ENCODE peak calls at places on chromosomes 12 and 14, in eight cellular contexts. S is Caco-2, O is PC-3, Q is fibroblast of lung, X is epithelial cell of esophagus, K is pancreas, L is AG10803, F is BE2C. D is an unnamed sample.

GRCh38 chr14:76955575-76956252 is 72.8 kb downstream of the IRF2BPL start:
- DNase-seq in K (no peak), F (peak), Q (peak), X (peak), S (no peak), L (peak), O (peak), D (peak)

GRCh38 chr12:27979145-27979544 is 6.6 kb upstream of the PTHLH start:
- DNase-seq in Q (no peak), X (no peak), F (no peak), L (peak), O (peak), S (no peak), K (no peak), D (no peak)

GRCh38 chr12:29611906-29612305 is 114.4 kb upstream of the OVCH1 start:
- DNase-seq in O (no peak), S (no peak), F (no peak), L (no peak), K (no peak), Q (peak), X (no peak), D (peak)

GRCh38 chr14:52079239-52079956 is 10.5 kb upstream of the NID2 start:
- DNase-seq in F (no peak), K (no peak), L (peak), Q (no peak), S (peak), X (peak), O (peak), D (peak)

GRCh38 chr14:86766469-86766868 is 1226.5 kb downstream of the GALC start:
- DNase-seq in K (no peak), S (no peak), Q (peak), X (peak), L (no peak), O (no peak), F (no peak), D (peak)

GRCh38 chr12:109606261-109607028 is 32.9 kb downstream of the MVK start:
- DNase-seq in F (peak), Q (no peak), S (peak), X (no peak), L (no peak), O (no peak), K (no peak), D (no peak)

GRCh38 chr14:65501328-65501727 is 88.8 kb downstream of the FUT8 start:
- DNase-seq in O (no peak), Q (no peak), S (no peak), K (no peak), F (no peak), L (no peak), X (no peak), D (no peak)

GRCh38 chr12:69254857-69255256 is 15.5 kb downstream of the CPSF6 start:
- DNase-seq in Q (no peak), L (no peak), O (no peak), K (no peak), F (no peak), S (no peak), X (peak), D (no peak)

GRCh38 chr14:71103662-71104484 is 196.6 kb downstream of the PCNX1 start:
- DNase-seq in O (peak), X (peak), K (no peak), Q (peak), F (peak), S (peak), L (peak), D (peak)

GRCh38 chr14:54002653-54003052 is 46.0 kb upstream of the BMP4 start:
- DNase-seq in K (no peak), Q (no peak), X (no peak), S (no peak), L (peak), F (no peak), O (no peak), D (peak)

GRCh38 chr12:14910090-14910915 is 24.6 kb upstream of the MGP start:
- DNase-seq in K (no peak), O (peak), F (no peak), X (peak), Q (no peak), L (no peak), S (no peak), D (no peak)

GRCh38 chr12:103915306-103915705 is 14.9 kb upstream of the HSP90B1 start:
- DNase-seq in Q (peak), L (no peak), X (no peak), F (no peak), S (no peak), O (no peak), K (no peak), D (no peak)

GRCh38 chr12:30622509-30622908 is 73.2 kb downstream of the IPO8 start:
- DNase-seq in O (peak), F (no peak), K (no peak), Q (peak), S (no peak), X (peak), L (peak), D (peak)

GRCh38 chr14:100534528-100535286 is 52.5 kb downstream of the BEGAIN start:
- DNase-seq in X (no peak), F (peak), K (peak), S (no peak), L (no peak), Q (no peak), O (no peak), D (no peak)

GRCh38 chr14:64768401-64769095 is 64.3 kb downstream of the PLEKHG3 start:
- DNase-seq in K (no peak), S (no peak), O (no peak), L (no peak), F (no peak), X (no peak), Q (no peak), D (no peak)

GRCh38 chr12:93645702-93646101 is 31.5 kb upstream of the CRADD start:
- DNase-seq in O (peak), K (no peak), X (peak), S (no peak), L (peak), F (no peak), Q (peak), D (peak)

GRCh38 chr12:109734219-109735000 is 20.8 kb downstream of the FAM222A start:
- DNase-seq in L (no peak), X (peak), F (peak), O (no peak), S (no peak), K (peak), Q (no peak), D (no peak)

GRCh38 chr12:75603475-75603874 is 92.1 kb upstream of the KRR1 start:
- DNase-seq in Q (no peak), L (peak), X (no peak), F (no peak), S (no peak), O (no peak), K (no peak), D (no peak)

GRCh38 chr14:55389330-55389729 is 22.3 kb downstream of the ATG14 start:
- DNase-seq in K (no peak), S (no peak), O (peak), F (no peak), Q (peak), L (peak), X (no peak), D (peak)

GRCh38 chr12:31118831-31119530 is 45.3 kb downstream of the DDX11 start:
- DNase-seq in Q (peak), F (no peak), O (no peak), L (no peak), K (peak), S (peak), X (peak), D (no peak)

GRCh38 chr12:50509009-50509663 is 4.4 kb downstream of the DIP2B start:
- DNase-seq in K (no peak), Q (no peak), F (no peak), O (peak), S (peak), X (peak), L (no peak), D (no peak)

GRCh38 chr14:94129758-94130414 is 482 bp upstream of the IFI27L2 start:
- DNase-seq in F (no peak), K (no peak), S (no peak), Q (peak), O (peak), X (peak), L (peak), D (peak)

GRCh38 chr14:105013150-105013787 is 7.6 kb downstream of the CDCA4 start:
- DNase-seq in F (peak), K (no peak), X (no peak), S (no peak), L (peak), O (no peak), Q (no peak), D (no peak)

GRCh38 chr14:94500264-94500663 is 9.0 kb downstream of the SERPINA12 start:
- DNase-seq in K (no peak), O (no peak), F (no peak), S (no peak), Q (no peak), L (no peak), X (no peak), D (no peak)

GRCh38 chr12:109551108-109551507 is 22.2 kb downstream of the MMAB start:
- DNase-seq in X (no peak), L (no peak), K (no peak), O (no peak), S (no peak), Q (no peak), F (no peak), D (no peak)

GRCh38 chr12:79547044-79547734 is 143.6 kb downstream of the PAWR start:
- DNase-seq in O (peak), Q (no peak), X (peak), L (peak), K (no peak), S (peak), F (no peak), D (peak)

GRCh38 chr12:67223225-67223624 is 45.9 kb upstream of the CAND1 start:
- DNase-seq in F (no peak), L (no peak), X (no peak), Q (no peak), S (no peak), O (no peak), K (no peak), D (no peak)

GRCh38 chr14:85934123-85934885 is 404.4 kb downstream of the FLRT2 start:
- DNase-seq in K (no peak), X (peak), Q (peak), L (peak), F (peak), S (peak), O (peak), D (peak)

GRCh38 chr14:51554339-51554920 is 97.3 kb upstream of the FRMD6 start:
- DNase-seq in K (no peak), L (peak), O (peak), F (no peak), S (no peak), Q (peak), X (no peak), D (peak)

GRCh38 chr12:109549613-109550309 is 23.5 kb downstream of the MMAB start:
- DNase-seq in X (no peak), F (no peak), Q (no peak), S (no peak), O (no peak), K (no peak), L (no peak), D (no peak)

GRCh38 chr12:53465679-53466078 is 13.8 kb downstream of the PCBP2 start:
- DNase-seq in S (no peak), K (no peak), Q (no peak), F (no peak), O (no peak), X (no peak), L (no peak), D (no peak)

GRCh38 chr14:30681752-30682355 is 59.7 kb downstream of the SCFD1 start:
- DNase-seq in F (no peak), X (peak), L (no peak), K (no peak), O (peak), Q (peak), S (no peak), D (peak)
- TF ChIP-seq CTCF in F (peak), X (peak), L (peak), K (no peak), O (peak), Q (peak), S (no peak), D (peak)

GRCh38 chr14:83044001-83044400 is 1510.3 kb upstream of the SEL1L start:
- DNase-seq in O (no peak), X (peak), L (no peak), S (no peak), Q (no peak), F (no peak), K (no peak), D (no peak)

GRCh38 chr14:83042858-83043257 is 1509.2 kb upstream of the SEL1L start:
- DNase-seq in K (no peak), X (no peak), L (no peak), Q (no peak), O (no peak), S (no peak), F (no peak), D (no peak)

GRCh38 chr14:83041224-83041623 is 1507.6 kb upstream of the SEL1L start:
- DNase-seq in Q (no peak), S (no peak), K (no peak), O (no peak), L (no peak), X (no peak), F (no peak), D (no peak)
- H3K4me3 ChIP-seq in Q (no peak), S (no peak), K (no peak), O (no peak), L (no peak), X (no peak), F (no peak), D (no peak)

GRCh38 chr14:23542261-23542660 is 9.3 kb downstream of the ZFHX2 start:
- DNase-seq in X (no peak), K (no peak), Q (no peak), O (no peak), F (no peak), L (no peak), S (no peak), D (no peak)

GRCh38 chr14:23538049-23538718 is 13.4 kb downstream of the ZFHX2 start:
- DNase-seq in O (no peak), X (no peak), Q (no peak), L (no peak), F (no peak), S (no peak), K (no peak), D (no peak)

GRCh38 chr14:23539209-23539866 is 12.2 kb downstream of the ZFHX2 start:
- DNase-seq in S (peak), L (no peak), F (peak), O (peak), X (peak), K (no peak), Q (peak), D (peak)

GRCh38 chr14:23538785-23539184 is 12.8 kb downstream of the ZFHX2 start:
- DNase-seq in Q (peak), X (peak), K (no peak), S (no peak), O (no peak), F (no peak), L (peak), D (no peak)

GRCh38 chr14:23539867-23540469 is 11.6 kb downstream of the ZFHX2 start:
- DNase-seq in F (no peak), S (no peak), X (no peak), K (no peak), L (no peak), O (no peak), Q (no peak), D (no peak)
- TF ChIP-seq CTCF in F (no peak), S (no peak), X (no peak), K (no peak), L (no peak), O (no peak), Q (no peak), D (no peak)

GRCh38 chr14:73877790-73878189 is 8.9 kb upstream of the ZNF410 start:
- DNase-seq in X (no peak), O (no peak), Q (no peak), F (no peak), S (no peak), L (no peak), K (no peak), D (no peak)
- H3K4me3 ChIP-seq in X (no peak), O (no peak), Q (no peak), F (no peak), S (no peak), L (no peak), K (no peak), D (no peak)

DNA sequence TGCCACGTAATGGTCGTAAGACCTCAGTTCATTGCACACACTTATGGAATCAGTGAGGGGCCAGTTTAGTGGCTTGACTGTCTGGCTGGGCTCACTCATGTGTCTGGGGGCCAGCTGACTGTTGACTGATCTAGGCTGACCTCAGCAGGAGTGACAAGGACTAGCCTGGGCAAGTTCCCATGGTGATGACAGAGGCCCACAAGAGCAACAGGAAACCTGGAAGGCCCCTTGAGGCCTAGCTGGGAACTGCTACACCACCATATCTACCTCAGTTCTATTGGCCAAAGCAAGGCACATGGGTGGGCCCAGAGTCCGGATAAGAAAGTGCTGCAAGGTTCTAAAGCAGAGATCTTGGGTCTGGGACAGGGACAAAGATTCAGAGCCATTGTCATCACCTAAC is 21.3 kb upstream of the RFLNA start:
- DNase-seq in X (peak), O (peak), S (peak), K (no peak), F (peak), L (peak), Q (peak), D (no peak)
- TF ChIP-seq CTCF in X (peak), O (peak), S (peak), K (no peak), F (peak), L (peak), Q (peak), D (peak)